ENCODE peak calls at places on chromosomes 7 and 10, in four cellular contexts. One of them, this sample, is unnamed.

GRCh38 chr10:557792-558328 is 131.6 kb downstream of the DIP2C start:
- DNase-seq in IMR-90: no peak
- DNase-seq in H1: no peak
- DNase-seq in mesendoderm: peak
- DNase-seq in this sample: no peak

GRCh38 chr10:43863859-43864591 is 215.3 kb upstream of the ZNF32 start:
- DNase-seq in IMR-90: peak
- DNase-seq in H1: peak
- DNase-seq in mesendoderm: no peak
- DNase-seq in this sample: no peak

GRCh38 chr10:88150338-88150737 is 286.9 kb downstream of the PTEN start:
- DNase-seq in IMR-90: peak
- DNase-seq in H1: no peak
- DNase-seq in mesendoderm: no peak
- DNase-seq in this sample: no peak

GRCh38 chr10:22148956-22149355 is 68.9 kb downstream of the EBLN1 start:
- DNase-seq in IMR-90: peak
- DNase-seq in H1: no peak
- DNase-seq in mesendoderm: no peak
- DNase-seq in this sample: no peak

GRCh38 chr7:107773027-107773426 is 29.1 kb downstream of the CBLL1 start:
- DNase-seq in IMR-90: no peak
- DNase-seq in H1: no peak
- DNase-seq in mesendoderm: no peak
- DNase-seq in this sample: no peak

GRCh38 chr10:86439544-86439943 is 72.9 kb upstream of the GRID1 start:
- DNase-seq in IMR-90: peak
- DNase-seq in H1: no peak
- DNase-seq in mesendoderm: no peak
- DNase-seq in this sample: no peak

GRCh38 chr7:92747041-92747835 is 89.1 kb downstream of the CDK6 start:
- DNase-seq in IMR-90: peak
- DNase-seq in H1: no peak
- DNase-seq in mesendoderm: no peak
- DNase-seq in this sample: no peak

GRCh38 chr7:95871078-95871848 is 98.9 kb downstream of the DYNC1I1 start:
- DNase-seq in IMR-90: peak
- DNase-seq in H1: peak
- DNase-seq in mesendoderm: peak
- DNase-seq in this sample: peak

GRCh38 chr7:36784991-36785940 is 61.0 kb upstream of the AOAH start:
- DNase-seq in IMR-90: no peak
- DNase-seq in H1: no peak
- DNase-seq in mesendoderm: no peak
- DNase-seq in this sample: no peak

GRCh38 chr7:46396501-46396900 is 475.4 kb upstream of the IGFBP3 start:
- DNase-seq in IMR-90: no peak
- DNase-seq in H1: no peak
- DNase-seq in mesendoderm: no peak
- DNase-seq in this sample: no peak
- H3K56ac ChIP-seq in IMR-90: no peak
- H3K56ac ChIP-seq in H1: no peak
- H3K56ac ChIP-seq in mesendoderm: no peak
- H3K56ac ChIP-seq in this sample: no peak

GRCh38 chr10:97551271-97551670 is 21.3 kb upstream of the ANKRD2 start:
- DNase-seq in IMR-90: no peak
- DNase-seq in H1: no peak
- DNase-seq in mesendoderm: no peak
- DNase-seq in this sample: no peak
- H3K56ac ChIP-seq in IMR-90: no peak
- H3K56ac ChIP-seq in H1: no peak
- H3K56ac ChIP-seq in mesendoderm: no peak
- H3K56ac ChIP-seq in this sample: no peak

DNA sequence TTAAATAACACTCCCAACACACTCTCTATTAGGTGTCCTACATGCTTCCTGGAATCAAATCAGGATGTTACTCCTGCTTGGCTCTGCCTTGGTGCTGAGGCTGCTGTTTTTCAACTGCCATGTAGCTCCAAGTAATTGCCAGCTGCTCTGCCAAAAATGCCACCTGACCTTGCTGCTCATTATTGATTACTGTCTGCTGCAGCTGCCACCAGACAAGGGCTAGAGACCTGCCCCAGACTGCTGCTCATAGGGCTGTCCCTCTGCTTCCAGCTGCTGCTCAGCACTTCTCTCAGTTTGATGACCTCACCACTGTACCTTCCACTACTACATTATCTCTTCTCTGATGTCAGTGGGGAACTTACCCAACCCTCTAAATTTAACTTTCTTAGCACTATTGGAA is 102.5 kb downstream of the PCLO start:
- DNase-seq in IMR-90: no peak
- DNase-seq in H1: no peak
- DNase-seq in mesendoderm: peak
- DNase-seq in this sample: no peak
- H3K56ac ChIP-seq in IMR-90: no peak
- H3K56ac ChIP-seq in H1: no peak
- H3K56ac ChIP-seq in mesendoderm: no peak
- H3K56ac ChIP-seq in this sample: no peak

DNA sequence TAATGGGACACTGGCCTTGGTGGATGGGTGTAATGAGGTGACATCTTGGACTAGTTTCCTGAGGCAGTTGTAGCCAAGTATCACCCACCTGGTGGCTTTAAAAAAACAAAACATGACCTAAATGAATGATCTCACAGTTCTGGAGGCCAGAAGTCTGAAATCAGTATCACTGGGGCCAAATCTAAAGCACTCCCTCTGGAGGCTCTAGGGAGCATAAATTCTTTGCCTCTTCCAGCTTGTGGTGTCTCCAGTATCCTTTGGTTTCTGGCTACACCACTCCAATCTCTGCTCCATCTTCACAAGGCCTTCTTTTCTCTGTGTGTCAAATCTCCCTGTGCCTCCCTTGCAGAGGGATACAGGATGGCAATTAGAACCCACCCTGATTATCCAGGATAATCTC is 342.9 kb downstream of the CALN1 start:
- DNase-seq in IMR-90: no peak
- DNase-seq in H1: no peak
- DNase-seq in mesendoderm: peak
- DNase-seq in this sample: no peak
- H3K56ac ChIP-seq in IMR-90: no peak
- H3K56ac ChIP-seq in H1: no peak
- H3K56ac ChIP-seq in mesendoderm: no peak
- H3K56ac ChIP-seq in this sample: no peak

DNA sequence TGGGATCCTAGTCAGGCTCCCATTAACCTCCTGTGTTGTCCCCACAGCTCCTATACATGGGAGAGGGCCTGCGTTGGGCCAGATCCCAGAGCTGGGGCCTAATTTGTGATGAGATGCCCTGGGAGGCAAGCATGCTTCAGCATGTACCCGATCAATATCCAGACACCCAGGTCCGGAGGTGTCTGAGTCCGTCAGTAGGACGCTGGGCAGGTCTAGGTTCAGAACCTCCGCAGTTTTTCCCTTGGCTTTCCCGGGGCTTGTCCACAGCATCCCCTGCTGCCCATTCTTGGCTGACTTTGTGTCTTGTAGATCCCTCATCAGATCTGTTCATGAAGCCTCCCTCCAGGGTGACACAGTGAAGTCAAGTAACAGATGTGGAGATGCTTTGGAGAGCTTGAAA is 32.7 kb upstream of the RBAK start:
- DNase-seq in IMR-90: no peak
- DNase-seq in H1: no peak
- DNase-seq in mesendoderm: no peak
- DNase-seq in this sample: no peak
- H3K56ac ChIP-seq in IMR-90: no peak
- H3K56ac ChIP-seq in H1: no peak
- H3K56ac ChIP-seq in mesendoderm: no peak
- H3K56ac ChIP-seq in this sample: no peak

GRCh38 chr10:71157435-71157834 is 54.9 kb upstream of the UNC5B start:
- DNase-seq in IMR-90: no peak
- DNase-seq in H1: no peak
- DNase-seq in mesendoderm: no peak
- DNase-seq in this sample: no peak

GRCh38 chr10:71159892-71160291 is 52.5 kb upstream of the UNC5B start:
- DNase-seq in IMR-90: no peak
- DNase-seq in H1: no peak
- DNase-seq in mesendoderm: no peak
- DNase-seq in this sample: no peak

GRCh38 chr10:71158902-71159301 is 53.5 kb upstream of the UNC5B start:
- DNase-seq in IMR-90: no peak
- DNase-seq in H1: no peak
- DNase-seq in mesendoderm: no peak
- DNase-seq in this sample: no peak

GRCh38 chr10:71158251-71158650 is 54.1 kb upstream of the UNC5B start:
- DNase-seq in IMR-90: no peak
- DNase-seq in H1: no peak
- DNase-seq in mesendoderm: no peak
- DNase-seq in this sample: no peak

DNA sequence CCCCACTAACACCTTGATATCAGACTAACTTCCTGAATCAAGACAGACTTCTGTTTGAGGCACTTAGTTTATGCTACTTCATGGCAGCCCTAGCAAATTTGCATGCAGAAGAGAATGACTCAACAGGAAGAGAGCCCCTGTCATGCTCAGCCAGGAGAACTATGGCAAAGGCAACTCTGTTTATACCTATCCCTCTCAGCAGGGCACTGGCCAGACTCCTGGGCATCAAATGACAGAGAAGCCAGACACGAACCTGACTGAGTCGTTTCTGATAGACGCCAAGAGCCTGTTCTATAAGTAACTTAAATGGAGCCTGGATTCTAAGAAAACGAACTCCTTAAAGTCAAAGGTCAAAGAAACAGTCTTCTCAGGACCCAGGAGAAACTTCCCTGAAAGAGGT is 50.9 kb upstream of the UNC5B start:
- DNase-seq in IMR-90: peak
- DNase-seq in H1: no peak
- DNase-seq in mesendoderm: peak
- DNase-seq in this sample: no peak
- H3K56ac ChIP-seq in IMR-90: no peak
- H3K56ac ChIP-seq in H1: no peak
- H3K56ac ChIP-seq in mesendoderm: no peak
- H3K56ac ChIP-seq in this sample: no peak

DNA sequence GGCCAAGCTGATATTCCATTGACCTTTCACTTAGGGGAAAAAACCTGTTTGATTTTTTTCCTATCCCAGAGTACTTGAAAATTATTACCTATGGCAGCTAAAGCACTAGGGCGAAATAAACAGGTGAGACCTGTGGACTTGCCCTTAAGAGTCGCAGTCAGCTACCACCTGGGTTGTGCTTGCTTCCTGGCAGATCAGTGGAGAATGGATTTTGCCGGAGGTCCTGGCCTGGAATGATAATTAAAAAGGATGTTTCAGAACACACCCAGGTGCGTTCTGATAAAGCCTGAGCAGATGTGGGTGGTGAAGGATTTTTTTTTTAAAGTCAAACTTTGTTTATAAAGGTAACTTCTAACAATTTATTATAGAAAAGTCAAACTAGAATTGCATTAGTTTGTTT is 59.1 kb downstream of the AUTS2 start:
- DNase-seq in IMR-90: no peak
- DNase-seq in H1: no peak
- DNase-seq in mesendoderm: no peak
- DNase-seq in this sample: no peak
- H3K56ac ChIP-seq in IMR-90: no peak
- H3K56ac ChIP-seq in H1: no peak
- H3K56ac ChIP-seq in mesendoderm: no peak
- H3K56ac ChIP-seq in this sample: no peak

DNA sequence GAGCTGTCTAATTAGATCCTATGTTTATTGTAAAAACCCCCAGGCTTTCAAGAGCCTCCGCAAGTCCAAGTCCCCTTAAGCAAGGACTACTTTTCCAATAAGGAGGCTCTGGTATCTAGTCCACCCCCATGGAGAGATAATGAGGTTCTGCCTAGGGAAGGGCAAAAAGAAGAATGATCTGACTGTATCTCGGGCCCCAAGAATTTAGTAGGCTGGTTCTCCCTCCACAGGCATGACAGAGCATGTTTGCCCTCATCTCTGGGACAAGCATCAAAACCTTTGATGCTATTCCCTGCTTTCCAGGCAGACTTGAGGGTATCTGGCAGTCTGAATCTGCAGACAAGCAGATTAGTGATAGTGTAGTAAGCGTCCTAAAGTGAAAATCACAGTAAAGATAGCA is 19.0 kb downstream of the ABCB1 start:
- DNase-seq in IMR-90: no peak
- DNase-seq in H1: no peak
- DNase-seq in mesendoderm: peak
- DNase-seq in this sample: no peak
- H3K56ac ChIP-seq in IMR-90: no peak
- H3K56ac ChIP-seq in H1: no peak
- H3K56ac ChIP-seq in mesendoderm: no peak
- H3K56ac ChIP-seq in this sample: no peak

DNA sequence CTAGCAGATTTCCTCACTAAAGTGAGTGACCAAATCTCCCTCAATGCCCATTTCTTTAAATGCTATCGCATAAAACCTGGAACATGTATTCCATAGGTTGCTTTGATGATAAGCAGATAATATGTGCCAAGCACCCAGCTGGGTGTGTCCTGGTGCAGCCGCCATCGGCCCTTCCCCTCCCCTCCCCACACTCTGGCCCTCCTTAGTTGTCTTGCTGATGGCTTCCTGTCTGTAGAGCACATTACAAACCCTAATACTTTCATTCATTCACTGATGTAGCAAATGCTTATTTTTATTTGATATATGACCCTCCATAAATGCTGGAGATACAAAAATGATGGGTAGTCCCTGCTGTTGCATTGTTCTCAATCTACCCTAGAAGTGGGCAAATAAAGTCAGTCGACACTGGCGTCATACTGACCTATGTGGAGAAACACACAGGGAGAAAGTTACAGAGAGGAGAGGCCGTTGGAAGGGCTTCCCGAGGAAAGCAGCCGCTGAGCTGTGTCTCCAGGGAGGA is 26.2 kb downstream of the ST8SIA6 start:
- DNase-seq in IMR-90: no peak
- DNase-seq in H1: peak
- DNase-seq in mesendoderm: peak
- DNase-seq in this sample: no peak
- H3K56ac ChIP-seq in IMR-90: no peak
- H3K56ac ChIP-seq in H1: no peak
- H3K56ac ChIP-seq in mesendoderm: no peak
- H3K56ac ChIP-seq in this sample: no peak

GRCh38 chr7:102061981-102062390 is 224.7 kb upstream of the SH2B2 start:
- DNase-seq in IMR-90: peak
- DNase-seq in H1: no peak
- DNase-seq in mesendoderm: peak
- DNase-seq in this sample: no peak
- H3K56ac ChIP-seq in IMR-90: no peak
- H3K56ac ChIP-seq in H1: no peak
- H3K56ac ChIP-seq in mesendoderm: no peak
- H3K56ac ChIP-seq in this sample: no peak